ENCODE peak calls at places on chromosomes 1 and 21, in six cellular contexts. Z is HCT116, T is H1, N is K562, M is GM12878, A is SK-N-SH. Y is an unnamed sample.
A peak's percentile ranks its signal among the peaks of the same experiment; 100 is the strongest.

GRCh38 chr1:54289939-54290233 is 89.9 kb downstream of the MRPL37 start:
- DNase-seq in A (no peak), T (no peak), N (no peak), M (no peak), Z (no peak), Y (no peak)

GRCh38 chr1:37498872-37499617 is 15.5 kb downstream of the MEAF6 start:
- DNase-seq in N (peak; percentile 31), M (no peak), A (peak; percentile 53), T (no peak), Z (no peak), Y (no peak)

GRCh38 chr1:233081686-233082085 is 131.3 kb downstream of the NTPCR start:
- DNase-seq in N (no peak), T (no peak), A (peak; percentile 5), Z (no peak), M (no peak), Y (no peak)

GRCh38 chr1:33163621-33164071 is 18.2 kb downstream of the TRIM62 start:
- DNase-seq in M (no peak), N (no peak), T (peak; percentile 58), A (no peak), Z (no peak), Y (no peak)

GRCh38 chr1:158101944-158102343 is 78.8 kb upstream of the CD1D start:
- DNase-seq in N (peak; percentile 5), M (no peak), T (no peak), A (no peak), Z (peak; percentile 48), Y (no peak)

GRCh38 chr1:229186373-229187056 is 84.4 kb upstream of the RAB4A start:
- DNase-seq in M (peak; percentile 53), T (no peak), A (no peak), Z (no peak), N (no peak), Y (no peak)

GRCh38 chr1:183285746-183286145 is 99.7 kb downstream of the LAMC2 start:
- DNase-seq in A (no peak), M (no peak), N (no peak), Z (no peak), T (no peak), Y (no peak)

GRCh38 chr1:185281245-185281644 is 35.8 kb downstream of the IVNS1ABP start:
- DNase-seq in T (no peak), N (no peak), Z (no peak), M (peak; percentile 16), A (no peak), Y (no peak)

GRCh38 chr1:92201973-92202372 is 15.7 kb upstream of the C1orf146 start:
- DNase-seq in Z (no peak), A (no peak), N (no peak), T (no peak), M (no peak), Y (no peak)

GRCh38 chr21:25640671-25641292 is 1.7 kb downstream of the JAM2 start:
- DNase-seq in M (no peak), Z (no peak), N (no peak), A (no peak), T (no peak), Y (no peak)

GRCh38 chr21:34338226-34338625 is 25.6 kb upstream of the KCNE2 start:
- DNase-seq in Z (no peak), T (no peak), N (no peak), A (no peak), M (no peak), Y (no peak)

GRCh38 chr21:21182401-21182800 is 184.2 kb downstream of the NCAM2 start:
- DNase-seq in T (no peak), N (no peak), Z (no peak), A (no peak), M (no peak), Y (no peak)

GRCh38 chr1:184021666-184022198 is 15.8 kb downstream of the COLGALT2 start:
- DNase-seq in Z (no peak), A (no peak), N (no peak), M (no peak), T (no peak), Y (no peak)

GRCh38 chr1:230212405-230212936 is 145.4 kb downstream of the GALNT2 start:
- DNase-seq in N (no peak), Z (no peak), A (no peak), T (no peak), M (peak; percentile 53), Y (no peak)

GRCh38 chr1:38133781-38134180 is 87.2 kb upstream of the POU3F1 start:
- DNase-seq in A (no peak), N (no peak), Z (no peak), T (no peak), M (no peak), Y (no peak)

GRCh38 chr1:177591155-177591554 is 378.7 kb downstream of the SEC16B start:
- DNase-seq in T (no peak), N (no peak), A (no peak), Z (no peak), M (no peak), Y (no peak)

GRCh38 chr1:73333847-73334503 is 864.0 kb downstream of the LRRIQ3 start:
- DNase-seq in T (no peak), N (no peak), M (no peak), A (no peak), Z (no peak), Y (no peak)

GRCh38 chr1:209104646-209105045 is 478.9 kb upstream of the CAMK1G start:
- DNase-seq in A (no peak), N (no peak), Z (no peak), T (no peak), M (no peak), Y (no peak)

GRCh38 chr1:228339766-228340685 is 66.6 kb downstream of the TRIM11 start:
- DNase-seq in A (no peak), Z (no peak), M (no peak), N (no peak), T (peak; percentile 36), Y (no peak)

GRCh38 chr21:35111531-35111930 is 62.4 kb upstream of the RUNX1 start:
- DNase-seq in A (no peak), N (no peak), T (no peak), M (no peak), Z (no peak), Y (no peak)

GRCh38 chr1:3891329-3891867 is 8.7 kb downstream of the C1orf174 start:
- DNase-seq in T (no peak), Z (no peak), M (no peak), N (no peak), A (no peak), Y (no peak)

GRCh38 chr1:147236959-147237791 is 5.3 kb upstream of the CHD1L start:
- DNase-seq in A (no peak), M (no peak), N (no peak), T (no peak), Z (no peak), Y (no peak)

GRCh38 chr1:108561145-108561458 is 1.2 kb downstream of the EEIG2 start:
- DNase-seq in T (no peak), A (no peak), Z (no peak), M (no peak), N (no peak), Y (no peak)
- H3K27ac ChIP-seq in T (no peak overlapping the region), A (peak overlapping the region; percentile 76), Z (no peak overlapping the region), M (no peak overlapping the region), N (peak overlapping the region; percentile 44), Y (peak overlapping the region; percentile 63)

GRCh38 chr1:25819496-25820246 is at the start of gene MTFR1L:
- DNase-seq in N (peak; percentile 98), T (peak; percentile 91), A (peak; percentile 98), M (peak; percentile 66), Z (peak; percentile 39), Y (peak; percentile 28)

GRCh38 chr1:25820247-25821111 is 725 bp downstream of the MTFR1L start:
- DNase-seq in N (peak; percentile 89), T (peak; percentile 74), Z (no peak), A (peak; percentile 79), M (peak; percentile 50), Y (no peak)

GRCh38 chr1:25818569-25818968 is 1.2 kb upstream of the MTFR1L start:
- DNase-seq in Z (no peak), A (no peak), M (no peak), T (no peak), N (no peak), Y (no peak)

GRCh38 chr1:25821630-25822091 is 1.9 kb downstream of the MTFR1L start:
- DNase-seq in Z (no peak), T (no peak), A (no peak), N (peak; percentile 63), M (no peak), Y (no peak)

DNA sequence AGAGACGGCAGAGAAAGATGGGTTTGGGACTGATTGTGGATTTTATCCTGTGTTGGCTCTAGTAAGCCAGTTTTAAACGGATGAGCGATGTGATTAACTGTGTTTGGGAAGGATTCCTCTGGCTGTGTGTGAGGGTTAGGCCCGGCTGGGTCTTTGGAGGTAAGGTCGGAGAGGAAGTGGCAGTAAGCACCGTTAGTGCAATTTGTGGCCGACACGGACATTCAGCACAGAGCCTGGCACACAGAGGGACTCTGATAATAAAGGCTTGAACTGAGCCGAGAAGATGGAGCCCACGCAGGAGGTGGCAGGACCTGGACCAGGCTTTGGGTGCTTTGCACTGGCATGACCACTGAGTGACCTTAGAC is 1.3 kb downstream of the MTFR1L start:
- DNase-seq in N (peak; percentile 33), M (no peak), A (no peak), Z (no peak), T (no peak), Y (no peak)
- TF ChIP-seq SIN3A in N (no peak), M (no peak), A (no peak), Z (no peak), T (no peak), Y (no peak)

DNA sequence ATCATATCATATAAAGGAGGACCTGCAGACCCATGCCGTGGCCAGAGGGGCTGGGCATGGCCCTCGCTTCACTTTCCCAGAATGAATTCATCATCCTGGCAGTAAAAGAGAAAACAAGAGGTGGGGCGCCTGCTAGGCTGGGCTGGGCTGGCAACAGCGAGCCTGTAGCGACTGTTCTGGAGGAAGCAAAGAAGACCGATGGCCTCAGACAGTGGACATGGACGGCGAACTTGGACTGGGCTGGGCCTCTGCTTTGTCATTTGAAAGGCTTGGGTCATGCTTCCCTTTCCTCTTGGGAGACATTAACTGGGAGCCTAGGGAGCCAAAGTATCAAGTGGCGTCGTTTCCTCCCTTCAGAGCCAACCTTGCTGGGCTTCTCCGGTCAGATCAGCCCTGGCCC is 401 bp upstream of the FAM3B start:
- DNase-seq in Z (no peak), N (no peak), T (no peak), M (no peak), A (no peak), Y (no peak)
- H3K27ac ChIP-seq in Z (no peak overlapping the region), N (no peak overlapping the region), T (no peak overlapping the region), M (no peak overlapping the region), A (no peak overlapping the region), Y (no peak overlapping the region)

DNA sequence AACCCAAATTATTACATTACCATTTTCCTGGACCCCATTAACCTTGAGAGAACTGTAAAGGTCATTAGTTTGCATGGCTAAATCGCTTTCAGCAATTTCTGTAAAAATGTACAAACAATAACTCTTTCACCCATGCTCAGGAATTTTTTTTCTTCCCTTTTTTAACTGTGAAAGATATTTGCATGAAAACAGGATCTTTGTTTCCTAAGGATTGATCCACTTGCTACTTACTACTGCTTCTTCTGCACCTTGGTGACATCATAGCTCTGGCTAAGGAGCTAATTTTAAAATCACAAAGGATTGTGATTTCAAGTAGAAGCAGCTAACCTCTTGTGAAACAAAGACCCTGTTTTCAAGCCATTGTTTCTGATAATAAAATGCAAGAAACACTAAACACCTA is 274.6 kb upstream of the ESRRG start:
- DNase-seq in M (no peak), N (no peak), A (no peak), Z (no peak), T (no peak), Y (no peak)
- TF ChIP-seq SIN3A in M (no peak), N (no peak), A (no peak), Z (no peak), T (no peak), Y (no peak)

Y was measured in Panc1.